ENCODE peak calls at places on chromosomes 6 and 20, in eight cellular contexts. One of them, this sample, is unnamed.

GRCh38 chr6:77715588-77715987 is 62.7 kb downstream of the MEI4 start:
- DNase-seq in neuronal stem cell: no peak
- DNase-seq in SW 1271: no peak
- DNase-seq in GM23338: no peak
- DNase-seq in stimulated activated CD4-positive, alpha-beta T cell treated with anti-CD3 and anti-CD28 coated beads, Interleukin-2, amount 100 ng/mL, for 24 hours: no peak
- DNase-seq in DMS153: no peak
- DNase-seq in tibial artery: no peak
- DNase-seq in NCI-H2029 treated with DMSO at 0.1 percent for 48 hours: no peak
- DNase-seq in this sample: no peak

GRCh38 chr6:44078219-44078794 is 48.9 kb downstream of the MRPL14 start:
- DNase-seq in neuronal stem cell: no peak
- DNase-seq in SW 1271: no peak
- DNase-seq in GM23338: no peak
- DNase-seq in stimulated activated CD4-positive, alpha-beta T cell treated with anti-CD3 and anti-CD28 coated beads, Interleukin-2, amount 100 ng/mL, for 24 hours: no peak
- DNase-seq in DMS153: no peak
- DNase-seq in tibial artery: no peak
- DNase-seq in NCI-H2029 treated with DMSO at 0.1 percent for 48 hours: no peak
- DNase-seq in this sample: no peak

GRCh38 chr20:32970973-32971300 is 33.3 kb downstream of the SUN5 start:
- DNase-seq in neuronal stem cell: no peak
- DNase-seq in SW 1271: no peak
- DNase-seq in GM23338: no peak
- DNase-seq in stimulated activated CD4-positive, alpha-beta T cell treated with anti-CD3 and anti-CD28 coated beads, Interleukin-2, amount 100 ng/mL, for 24 hours: peak
- DNase-seq in DMS153: no peak
- DNase-seq in tibial artery: peak
- DNase-seq in NCI-H2029 treated with DMSO at 0.1 percent for 48 hours: no peak
- DNase-seq in this sample: no peak

GRCh38 chr6:22399693-22400092 is 102.9 kb upstream of the PRL start:
- DNase-seq in neuronal stem cell: no peak
- DNase-seq in SW 1271: no peak
- DNase-seq in GM23338: no peak
- DNase-seq in stimulated activated CD4-positive, alpha-beta T cell treated with anti-CD3 and anti-CD28 coated beads, Interleukin-2, amount 100 ng/mL, for 24 hours: no peak
- DNase-seq in DMS153: no peak
- DNase-seq in tibial artery: no peak
- DNase-seq in NCI-H2029 treated with DMSO at 0.1 percent for 48 hours: no peak
- DNase-seq in this sample: no peak

GRCh38 chr6:74964871-74965441 is 240.9 kb downstream of the COL12A1 start:
- DNase-seq in neuronal stem cell: no peak
- DNase-seq in SW 1271: no peak
- DNase-seq in GM23338: peak
- DNase-seq in stimulated activated CD4-positive, alpha-beta T cell treated with anti-CD3 and anti-CD28 coated beads, Interleukin-2, amount 100 ng/mL, for 24 hours: no peak
- DNase-seq in DMS153: no peak
- DNase-seq in tibial artery: no peak
- DNase-seq in NCI-H2029 treated with DMSO at 0.1 percent for 48 hours: no peak
- DNase-seq in this sample: no peak

GRCh38 chr6:47075168-47075567 is 33.0 kb upstream of the ADGRF1 start:
- DNase-seq in neuronal stem cell: no peak
- DNase-seq in SW 1271: no peak
- DNase-seq in GM23338: no peak
- DNase-seq in stimulated activated CD4-positive, alpha-beta T cell treated with anti-CD3 and anti-CD28 coated beads, Interleukin-2, amount 100 ng/mL, for 24 hours: no peak
- DNase-seq in DMS153: no peak
- DNase-seq in tibial artery: no peak
- DNase-seq in NCI-H2029 treated with DMSO at 0.1 percent for 48 hours: no peak
- DNase-seq in this sample: no peak

GRCh38 chr20:13419445-13419844 is 198.4 kb downstream of the ISM1 start:
- DNase-seq in neuronal stem cell: no peak
- DNase-seq in SW 1271: no peak
- DNase-seq in GM23338: no peak
- DNase-seq in stimulated activated CD4-positive, alpha-beta T cell treated with anti-CD3 and anti-CD28 coated beads, Interleukin-2, amount 100 ng/mL, for 24 hours: no peak
- DNase-seq in DMS153: no peak
- DNase-seq in tibial artery: no peak
- DNase-seq in NCI-H2029 treated with DMSO at 0.1 percent for 48 hours: no peak
- DNase-seq in this sample: no peak

GRCh38 chr6:16060039-16060438 is 68.8 kb upstream of the MYLIP start:
- DNase-seq in neuronal stem cell: no peak
- DNase-seq in SW 1271: no peak
- DNase-seq in GM23338: no peak
- DNase-seq in stimulated activated CD4-positive, alpha-beta T cell treated with anti-CD3 and anti-CD28 coated beads, Interleukin-2, amount 100 ng/mL, for 24 hours: no peak
- DNase-seq in DMS153: peak
- DNase-seq in tibial artery: no peak
- DNase-seq in NCI-H2029 treated with DMSO at 0.1 percent for 48 hours: peak
- DNase-seq in this sample: no peak

GRCh38 chr6:132713355-132714134 is at the start of gene VNN1:
- DNase-seq in neuronal stem cell: no peak
- DNase-seq in SW 1271: no peak
- DNase-seq in GM23338: no peak
- DNase-seq in stimulated activated CD4-positive, alpha-beta T cell treated with anti-CD3 and anti-CD28 coated beads, Interleukin-2, amount 100 ng/mL, for 24 hours: no peak
- DNase-seq in DMS153: no peak
- DNase-seq in tibial artery: peak
- DNase-seq in NCI-H2029 treated with DMSO at 0.1 percent for 48 hours: no peak
- DNase-seq in this sample: no peak

This sample was measured in tibial nerve.